ENCODE peak calls at places on chromosomes 1 and 21, in nine cellular contexts. C is GM23338, P is cardiac muscle cell, A is upper lobe of left lung, X is uterus, S is right lobe of liver, W is MM.1S, Z is brain microvascular endothelial cell, L is astrocyte. Q is an unnamed sample.

GRCh38 chr1:40691538-40692428 is at the start of gene NFYC:
- DNase-seq in C (peak), P (peak), A (peak), X (peak), S (peak), W (peak), Z (peak), L (peak), Q (peak)

GRCh38 chr1:181126871-181127587 is 38.5 kb downstream of the IER5 start:
- DNase-seq in C (no peak), P (no peak), A (peak), X (no peak), S (peak), W (peak), Z (no peak), L (no peak), Q (no peak)

GRCh38 chr1:167671727-167672511 is 41.9 kb downstream of the RCSD1 start:
- DNase-seq in C (no peak), P (no peak), A (peak), X (no peak), S (no peak), W (no peak), Z (no peak), L (no peak), Q (no peak)

GRCh38 chr1:66575739-66576138 is 41.8 kb downstream of the SGIP1 start:
- DNase-seq in C (no peak), P (peak), A (no peak), X (peak), S (no peak), W (no peak), Z (peak), L (peak), Q (no peak)

GRCh38 chr1:241357366-241358305 is 631 bp upstream of the RGS7 start:
- DNase-seq in C (peak), P (peak), A (no peak), X (no peak), S (no peak), W (no peak), Z (no peak), L (no peak), Q (no peak)

GRCh38 chr21:33893917-33894316 is 21.7 kb downstream of the ATP5PO start:
- DNase-seq in C (no peak), P (no peak), A (no peak), X (no peak), S (no peak), W (no peak), Z (no peak), L (no peak), Q (no peak)

GRCh38 chr1:36411674-36412648 is 14.3 kb upstream of the LSM10 start:
- DNase-seq in C (peak), P (peak), A (no peak), X (no peak), S (no peak), W (peak), Z (peak), L (peak), Q (no peak)

GRCh38 chr1:1175221-1176062 is 1.8 kb downstream of the TTLL10 start:
- DNase-seq in C (peak), P (no peak), A (no peak), X (no peak), S (no peak), W (no peak), Z (no peak), L (no peak), Q (no peak)

GRCh38 chr1:91511386-91511785 is 10.7 kb downstream of the CDC7 start:
- DNase-seq in C (peak), P (peak), A (no peak), X (no peak), S (no peak), W (peak), Z (peak), L (peak), Q (no peak)

GRCh38 chr1:198788561-198789064 is 149.8 kb downstream of the PTPRC start:
- DNase-seq in C (peak), P (peak), A (peak), X (no peak), S (no peak), W (no peak), Z (peak), L (no peak), Q (no peak)

GRCh38 chr1:51818487-51818886 is 60.0 kb downstream of the NRDC start:
- DNase-seq in C (no peak), P (no peak), A (no peak), X (no peak), S (no peak), W (no peak), Z (no peak), L (no peak), Q (no peak)

GRCh38 chr1:223702735-223703667 is 9.3 kb upstream of the CAPN2 start:
- DNase-seq in C (no peak), P (no peak), A (no peak), X (no peak), S (no peak), W (no peak), Z (no peak), L (peak), Q (no peak)

GRCh38 chr1:147892216-147892615 is 10.4 kb upstream of the GJA8 start:
- DNase-seq in C (peak), P (peak), A (no peak), X (no peak), S (no peak), W (no peak), Z (no peak), L (no peak), Q (no peak)

GRCh38 chr1:90879281-90879680 is 142.6 kb downstream of the ZNF644 start:
- DNase-seq in C (peak), P (peak), A (no peak), X (no peak), S (no peak), W (peak), Z (no peak), L (peak), Q (no peak)

GRCh38 chr1:59978026-59978425 is 51.5 kb upstream of the CYP2J2 start:
- DNase-seq in C (no peak), P (no peak), A (no peak), X (no peak), S (no peak), W (no peak), Z (peak), L (no peak), Q (no peak)

GRCh38 chr21:31974454-31974985 is 101.7 kb downstream of the HUNK start:
- DNase-seq in C (peak), P (no peak), A (no peak), X (no peak), S (no peak), W (no peak), Z (no peak), L (no peak), Q (no peak)

GRCh38 chr1:219066631-219067349 is 106.9 kb upstream of the LYPLAL1 start:
- DNase-seq in C (peak), P (peak), A (no peak), X (no peak), S (no peak), W (no peak), Z (peak), L (peak), Q (no peak)

GRCh38 chr1:22747021-22747734 is 36.5 kb downstream of the EPHB2 start:
- DNase-seq in C (no peak), P (peak), A (peak), X (no peak), S (no peak), W (no peak), Z (peak), L (peak), Q (no peak)

GRCh38 chr1:117060441-117061317 is 553 bp downstream of the TTF2 start:
- DNase-seq in C (peak), P (peak), A (peak), X (no peak), S (peak), W (peak), Z (peak), L (peak), Q (no peak)

GRCh38 chr1:27672750-27673112 is 739 bp upstream of the IFI6 start:
- DNase-seq in C (no peak), P (peak), A (no peak), X (no peak), S (no peak), W (no peak), Z (peak), L (peak), Q (no peak)

GRCh38 chr1:81954388-81955023 is 153.8 kb downstream of the ADGRL2 start:
- DNase-seq in C (no peak), P (no peak), A (no peak), X (no peak), S (no peak), W (no peak), Z (no peak), L (peak), Q (no peak)

GRCh38 chr1:21624577-21625389 is 44.4 kb downstream of the RAP1GAP start:
- DNase-seq in C (no peak), P (peak), A (no peak), X (no peak), S (peak), W (no peak), Z (no peak), L (no peak), Q (no peak)

GRCh38 chr1:84776639-84777038 is 86.4 kb upstream of the SSX2IP start:
- DNase-seq in C (no peak), P (no peak), A (no peak), X (no peak), S (no peak), W (no peak), Z (no peak), L (no peak), Q (no peak)

DNA sequence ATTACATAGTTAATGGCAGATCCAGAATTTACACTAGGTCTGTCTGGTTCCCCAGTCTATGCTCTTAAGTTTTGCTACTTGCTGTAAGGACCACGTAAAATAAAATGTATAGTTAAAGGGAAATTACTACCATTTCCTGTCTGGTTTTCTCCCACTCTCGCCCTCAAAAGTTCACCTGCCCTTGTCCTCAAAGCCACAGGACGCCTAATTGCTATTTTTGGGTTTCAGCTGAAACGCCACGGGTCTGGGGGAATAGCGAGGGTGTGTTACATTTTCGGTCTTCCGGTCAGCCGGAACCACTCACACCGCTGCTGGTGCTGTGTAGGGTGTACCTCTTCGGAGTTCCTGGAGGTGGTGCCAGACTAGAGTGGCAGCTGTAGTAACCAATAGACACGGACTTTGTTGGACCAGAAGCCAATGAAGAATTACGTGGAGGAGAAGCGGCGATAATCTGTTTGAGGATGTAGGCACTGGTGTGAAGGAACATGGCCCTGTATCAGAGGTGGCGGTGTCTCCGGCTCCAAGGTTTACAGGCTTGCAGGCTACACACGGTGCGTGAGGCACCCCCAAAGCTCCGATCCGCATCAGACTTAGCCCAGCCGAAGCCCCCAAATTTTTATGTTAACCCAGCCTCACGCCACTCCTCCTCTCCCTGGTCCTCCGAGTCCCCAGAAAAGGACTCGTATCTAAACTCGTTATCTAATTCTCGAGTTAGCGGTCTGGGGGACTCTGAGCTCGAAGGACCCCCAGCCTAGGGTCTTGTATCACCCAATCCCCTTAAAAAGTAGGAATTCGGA is at the start of gene TARS2:
- DNase-seq in C (peak), P (peak), A (peak), X (peak), S (peak), W (peak), Z (peak), L (peak), Q (peak)
- H3K27ac ChIP-seq in C (peak), P (peak), A (peak), X (peak), S (peak), W (peak), Z (peak), L (peak), Q (peak)

GRCh38 chr1:222657899-222658298 is 40.0 kb downstream of the MIA3 start:
- DNase-seq in C (no peak), P (no peak), A (no peak), X (no peak), S (no peak), W (no peak), Z (no peak), L (no peak), Q (no peak)

GRCh38 chr1:222653178-222653827 is 35.4 kb downstream of the MIA3 start:
- DNase-seq in C (no peak), P (no peak), A (no peak), X (no peak), S (no peak), W (peak), Z (no peak), L (no peak), Q (no peak)

GRCh38 chr1:222654849-222655248 is 37.0 kb downstream of the MIA3 start:
- DNase-seq in C (no peak), P (peak), A (peak), X (no peak), S (no peak), W (peak), Z (peak), L (peak), Q (no peak)

DNA sequence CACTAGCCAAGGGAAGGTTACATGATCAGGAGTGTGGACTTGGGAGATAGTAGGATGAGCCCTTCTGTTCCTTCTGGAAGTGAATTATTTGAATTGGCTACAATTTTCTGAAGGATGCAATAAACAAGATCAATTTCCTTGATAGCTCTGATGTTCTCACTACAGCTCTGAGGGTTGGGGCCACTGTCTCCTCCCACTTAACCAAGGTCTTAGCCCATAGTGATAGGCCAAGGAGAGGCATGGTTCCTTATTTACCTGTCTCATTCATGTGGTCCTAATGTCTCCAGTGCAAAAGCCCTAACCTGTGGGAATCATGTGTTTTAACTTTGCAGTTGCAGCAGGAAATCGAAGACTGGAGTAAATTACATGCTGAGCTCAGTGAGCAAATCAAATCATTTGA is 34.8 kb downstream of the MIA3 start:
- DNase-seq in C (no peak), P (no peak), A (no peak), X (no peak), S (no peak), W (no peak), Z (no peak), L (no peak), Q (no peak)
- H3K27ac ChIP-seq in C (no peak), P (no peak), A (no peak), X (no peak), S (no peak), W (no peak), Z (no peak), L (no peak), Q (no peak)

DNA sequence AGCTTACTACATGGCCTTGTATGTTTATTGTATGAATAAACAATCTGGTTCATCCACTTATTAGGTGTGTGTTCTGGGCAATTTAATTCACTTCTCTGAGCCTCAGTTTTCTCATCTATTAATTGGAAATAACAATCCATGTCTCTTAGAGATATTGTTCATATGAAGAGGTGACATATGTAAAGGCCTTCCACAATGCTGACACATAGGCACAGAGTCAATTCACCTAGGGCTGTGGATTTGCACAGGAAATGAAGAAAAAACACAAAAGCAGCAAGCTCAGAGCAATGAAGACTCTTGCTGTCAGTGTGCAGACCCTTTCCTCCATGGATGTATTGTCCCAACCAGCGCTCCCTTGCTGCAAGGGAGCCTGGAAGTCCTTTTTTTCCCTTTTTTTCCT is 195.2 kb upstream of the CAMK1G start:
- DNase-seq in C (no peak), P (no peak), A (no peak), X (no peak), S (no peak), W (no peak), Z (no peak), L (no peak), Q (no peak)
- H3K27ac ChIP-seq in C (no peak), P (no peak), A (no peak), X (no peak), S (no peak), W (no peak), Z (no peak), L (peak), Q (no peak)

GRCh38 chr1:33637846-33638440 is 165.5 kb downstream of the ZSCAN20 start:
- DNase-seq in C (no peak), P (no peak), A (no peak), X (no peak), S (no peak), W (no peak), Z (no peak), L (peak), Q (peak)
- H3K27ac ChIP-seq in C (no peak), P (no peak), A (no peak), X (no peak), S (no peak), W (no peak), Z (no peak), L (no peak), Q (no peak)

GRCh38 chr1:109826446-109826845 is 62.7 kb upstream of the EPS8L3 start:
- DNase-seq in C (no peak), P (no peak), A (no peak), X (no peak), S (no peak), W (no peak), Z (no peak), L (no peak), Q (no peak)

GRCh38 chr1:109826930-109827349 is 63.2 kb upstream of the EPS8L3 start:
- DNase-seq in C (no peak), P (peak), A (no peak), X (peak), S (no peak), W (no peak), Z (no peak), L (no peak), Q (no peak)

GRCh38 chr1:109828756-109829505 is 65.2 kb upstream of the EPS8L3 start:
- DNase-seq in C (no peak), P (no peak), A (no peak), X (no peak), S (no peak), W (no peak), Z (no peak), L (peak), Q (no peak)

GRCh38 chr1:109827986-109828385 is 64.3 kb upstream of the EPS8L3 start:
- DNase-seq in C (no peak), P (no peak), A (no peak), X (no peak), S (no peak), W (no peak), Z (no peak), L (no peak), Q (no peak)

DNA sequence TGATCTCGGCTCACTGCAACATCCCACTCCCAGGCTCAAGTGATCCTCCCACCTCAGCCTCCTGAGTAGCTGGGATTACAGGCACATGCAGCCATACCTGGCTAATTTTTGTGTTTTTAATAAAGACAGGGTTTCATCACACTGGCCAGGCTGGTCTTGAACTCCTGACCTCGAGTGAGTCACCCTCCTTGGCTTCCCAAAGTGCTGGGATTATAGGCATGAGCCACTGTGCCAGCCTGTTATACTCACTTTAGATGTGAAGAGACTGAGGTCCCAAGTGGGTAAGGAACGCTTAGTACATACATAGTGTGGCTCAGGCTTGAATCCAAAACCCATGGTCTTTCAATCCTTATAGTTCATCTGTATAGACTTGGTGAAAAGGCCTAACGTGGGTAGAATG is 63.7 kb upstream of the EPS8L3 start:
- DNase-seq in C (no peak), P (no peak), A (no peak), X (no peak), S (no peak), W (no peak), Z (no peak), L (no peak), Q (no peak)
- H3K27ac ChIP-seq in C (no peak), P (no peak), A (no peak), X (no peak), S (no peak), W (no peak), Z (no peak), L (no peak), Q (peak)

GRCh38 chr1:19351858-19352257 is 39.7 kb downstream of the SLC66A1 start:
- DNase-seq in C (no peak), P (no peak), A (no peak), X (peak), S (no peak), W (no peak), Z (no peak), L (no peak), Q (no peak)

GRCh38 chr1:19348441-19349198 is 36.5 kb downstream of the SLC66A1 start:
- DNase-seq in C (no peak), P (no peak), A (no peak), X (no peak), S (no peak), W (no peak), Z (no peak), L (no peak), Q (no peak)

GRCh38 chr1:19350566-19350965 is 38.4 kb downstream of the SLC66A1 start:
- DNase-seq in C (no peak), P (no peak), A (no peak), X (no peak), S (no peak), W (no peak), Z (no peak), L (no peak), Q (no peak)

GRCh38 chr1:19347538-19348177 is 35.5 kb downstream of the SLC66A1 start:
- DNase-seq in C (no peak), P (no peak), A (peak), X (no peak), S (no peak), W (no peak), Z (no peak), L (no peak), Q (no peak)

DNA sequence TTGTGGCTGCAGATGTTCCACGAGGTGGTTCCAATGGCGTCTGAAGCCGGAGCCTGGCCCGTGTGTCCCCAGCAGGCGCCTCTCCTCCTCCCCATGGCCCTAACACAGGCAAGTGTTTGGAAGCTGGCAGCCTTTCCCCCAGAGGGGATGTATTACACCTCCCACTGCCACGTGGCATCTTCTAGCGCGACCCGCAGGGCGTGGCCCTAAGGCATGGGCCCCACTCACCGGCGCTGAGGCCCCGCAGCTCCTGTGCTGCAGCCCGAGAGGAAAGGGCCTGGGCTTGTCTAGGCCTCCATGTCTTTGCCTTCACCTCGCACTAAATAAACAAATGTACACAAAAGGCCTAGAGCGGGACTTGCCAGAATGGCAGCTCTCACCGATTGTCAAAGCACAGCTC is 37.9 kb downstream of the SLC66A1 start:
- DNase-seq in C (no peak), P (no peak), A (no peak), X (no peak), S (no peak), W (no peak), Z (no peak), L (no peak), Q (no peak)
- H3K27ac ChIP-seq in C (no peak), P (no peak), A (no peak), X (no peak), S (no peak), W (no peak), Z (no peak), L (no peak), Q (no peak)

GRCh38 chr1:184838374-184838995 is 83.8 kb upstream of the EDEM3 start:
- DNase-seq in C (no peak), P (peak), A (no peak), X (peak), S (no peak), W (no peak), Z (peak), L (peak), Q (peak)
- H3K27ac ChIP-seq in C (no peak), P (no peak), A (peak), X (peak), S (no peak), W (no peak), Z (no peak), L (no peak), Q (peak)